ENCODE peak calls at places on chromosomes 4 and X, in seven cellular contexts. B is AG04450, M is A549, O is breast epithelium, E is ovary, W is OCI-LY7, K is mammary epithelial cell. C is an unnamed sample.
A peak's percentile ranks its signal among the peaks of the same experiment; 100 is the strongest.

GRCh38 chr4:30943356-30943755 is 223.2 kb downstream of the PCDH7 start:
- DNase-seq in B (no peak), M (no peak), O (no peak), E (no peak), W (no peak), K (no peak), C (no peak)

GRCh38 chr4:125677665-125678307 is 363.0 kb downstream of the FAT4 start:
- DNase-seq in B (no peak), M (no peak), O (no peak), E (no peak), W (no peak), K (no peak), C (no peak)

GRCh38 chrX:154082396-154083133 is 15.0 kb downstream of the MECP2 start:
- DNase-seq in B (peak; percentile 33), M (peak; percentile 30), O (no peak), E (no peak), W (no peak), K (peak; percentile 55), C (no peak)

GRCh38 chr4:117491531-117491930 is 406.2 kb upstream of the TRAM1L1 start:
- DNase-seq in B (no peak), M (no peak), O (no peak), E (no peak), W (no peak), K (no peak), C (no peak)

GRCh38 chr4:140726776-140727500 is 29.2 kb downstream of the TBC1D9 start:
- DNase-seq in B (no peak), M (peak; percentile 47), O (no peak), E (no peak), W (no peak), K (peak; percentile 40), C (no peak)

GRCh38 chrX:15747626-15748173 is 9.6 kb downstream of the CA5B start:
- DNase-seq in B (no peak), M (no peak), O (no peak), E (no peak), W (no peak), K (no peak), C (no peak)

GRCh38 chrX:105646592-105647372 is 175.6 kb upstream of the NRK start:
- DNase-seq in B (no peak), M (no peak), O (no peak), E (no peak), W (no peak), K (no peak), C (no peak)

GRCh38 chr4:93780080-93780479 is 48.5 kb upstream of the ATOH1 start:
- DNase-seq in B (no peak), M (no peak), O (no peak), E (no peak), W (no peak), K (no peak), C (no peak)

GRCh38 chrX:145727476-145727875 is 90.2 kb upstream of the SLITRK2 start:
- DNase-seq in B (no peak), M (no peak), O (no peak), E (no peak), W (no peak), K (no peak), C (no peak)

GRCh38 chrX:130079824-130080406 is 30.4 kb downstream of the ELF4 start:
- DNase-seq in B (peak; percentile 42), M (peak; percentile 71), O (no peak), E (peak; percentile 65), W (peak; percentile 65), K (peak; percentile 36), C (peak; percentile 52)
- TF ChIP-seq CTCF in B (peak; percentile 70), M (peak; percentile 78), O (peak; percentile 37), E (peak; percentile 54), W (peak; percentile 83), K (peak; percentile 65), C (peak; percentile 78)

DNA sequence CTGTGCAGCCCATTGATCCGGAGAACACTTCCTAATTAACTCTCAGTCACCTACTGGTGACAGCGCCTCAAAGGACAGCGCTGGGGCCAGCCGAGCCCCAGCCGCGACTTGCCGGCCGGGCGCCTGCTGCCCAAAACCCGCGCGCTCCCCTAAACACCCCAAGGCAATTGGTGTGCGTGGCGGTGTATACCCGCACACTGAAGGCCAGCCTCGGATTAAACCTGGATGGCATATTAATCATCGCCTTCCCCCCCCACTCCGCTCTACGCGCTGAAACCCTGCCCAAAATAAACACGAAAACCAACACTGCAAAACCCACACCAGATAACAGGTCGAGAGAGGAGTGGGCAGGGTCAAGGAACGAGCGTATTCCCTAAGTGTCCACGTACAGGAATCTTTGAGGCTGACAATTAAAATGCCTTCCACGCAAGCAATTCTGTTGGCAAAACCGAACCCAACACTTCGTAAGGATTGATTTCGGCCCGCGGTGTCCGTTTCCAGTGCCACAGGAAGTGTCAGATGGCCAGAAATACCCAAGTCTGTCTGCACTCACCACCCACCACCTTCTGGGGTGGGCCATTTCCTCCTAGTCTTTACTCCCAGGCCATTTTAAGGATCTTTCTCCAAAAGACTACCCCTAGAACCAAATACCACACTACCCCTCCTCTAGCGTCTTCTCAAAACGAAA is 2.7 kb downstream of the BCOR start:
- DNase-seq in B (no peak), M (no peak), O (no peak), E (no peak), W (no peak), K (no peak), C (no peak)
- H3K4me3 ChIP-seq in B (peak overlapping the region; percentile 62), M (peak overlapping the region; percentile 84), O (peak overlapping the region; percentile 76), E (peak overlapping the region; percentile 52), W (peak overlapping the region; percentile 90), K (peak overlapping the region; percentile 48), C (peak overlapping the region; percentile 61)

GRCh38 chr4:162954976-162955375 is 211.7 kb downstream of the NAF1 start:
- DNase-seq in B (no peak), M (no peak), O (no peak), E (no peak), W (no peak), K (no peak), C (no peak)

GRCh38 chr4:162957521-162958143 is 209.1 kb downstream of the NAF1 start:
- DNase-seq in B (no peak), M (no peak), O (no peak), E (no peak), W (no peak), K (no peak), C (no peak)

DNA sequence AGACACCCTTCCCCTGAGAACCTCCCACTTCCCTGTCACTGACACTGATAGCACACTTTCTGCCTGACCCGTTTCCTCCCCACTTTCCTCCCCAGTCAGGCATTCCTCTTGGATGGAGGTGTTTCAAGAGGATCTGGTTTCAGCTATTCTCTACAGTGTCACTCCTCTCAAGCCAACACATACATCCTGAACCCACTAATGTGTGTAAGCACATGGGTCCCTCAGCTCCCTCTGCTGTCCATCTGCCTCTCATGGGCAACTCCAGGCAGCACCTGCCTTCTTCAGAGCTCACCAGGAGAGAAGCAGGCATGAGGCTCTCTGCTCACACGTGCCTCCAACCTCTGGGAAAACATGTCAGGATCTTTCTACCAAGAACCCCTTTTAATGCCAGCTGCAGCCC is 207.6 kb downstream of the NAF1 start:
- DNase-seq in B (no peak), M (peak; percentile 7), O (no peak), E (no peak), W (no peak), K (no peak), C (no peak)
- TF ChIP-seq CTCF in B (no peak), M (no peak), O (no peak), E (no peak), W (no peak), K (no peak), C (no peak)

GRCh38 chr4:185395255-185395955 is at the start of gene LRP2BP:
- DNase-seq in B (no peak), M (no peak), O (no peak), E (no peak), W (peak; percentile 29), K (peak; percentile 19), C (peak; percentile 79)

GRCh38 chr4:185396724-185397402 is at the start of gene ANKRD37:
- DNase-seq in B (no peak), M (peak; percentile 8), O (peak; percentile 77), E (no peak), W (no peak), K (peak; percentile 76), C (no peak)

GRCh38 chr4:185395956-185396723 is 416 bp upstream of the LRP2BP start:
- DNase-seq in B (peak; percentile 91), M (peak; percentile 94), O (peak; percentile 97), E (peak; percentile 99), W (peak; percentile 97), K (peak; percentile 99), C (peak; percentile 94)

GRCh38 chr4:185392156-185392555 is 3.6 kb downstream of the LRP2BP start:
- DNase-seq in B (no peak), M (no peak), O (no peak), E (no peak), W (no peak), K (no peak), C (no peak)

DNA sequence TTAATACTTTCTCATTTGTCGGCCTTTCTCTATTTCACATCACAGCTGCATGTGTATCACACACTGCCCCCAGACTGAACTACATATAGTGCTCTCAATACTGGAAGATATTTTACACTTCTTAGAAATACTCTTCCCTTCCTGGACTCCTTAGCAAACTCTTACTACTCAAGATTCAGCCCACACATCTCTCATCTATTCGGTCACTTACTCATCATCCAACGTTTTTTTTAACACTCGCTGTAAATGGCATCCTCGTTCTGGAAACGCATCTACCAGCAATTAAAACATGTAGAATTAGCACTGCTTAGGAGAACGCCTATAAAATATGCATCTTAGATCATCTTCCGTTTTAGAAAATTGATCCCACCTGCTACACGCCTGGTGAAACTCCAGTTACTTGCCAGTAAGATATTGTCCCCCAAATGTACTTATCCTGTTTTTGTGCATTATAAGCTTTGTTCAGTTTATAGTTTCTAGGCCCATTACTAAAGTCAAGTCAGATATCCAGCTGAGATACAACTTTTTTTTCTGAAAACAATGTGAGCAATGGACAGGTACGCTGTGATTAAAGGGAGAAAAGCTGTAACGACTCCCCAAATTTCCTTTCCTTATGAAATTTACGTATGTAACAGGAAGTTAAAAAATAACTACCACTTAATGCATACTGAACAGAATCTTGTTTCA is 1.0 kb downstream of the LRP2BP start:
- DNase-seq in B (no peak), M (no peak), O (no peak), E (no peak), W (peak; percentile 20), K (peak; percentile 46), C (no peak)
- H3K4me3 ChIP-seq in B (peak overlapping the region; percentile 72), M (peak overlapping the region; percentile 49), O (peak overlapping the region; percentile 86), E (peak overlapping the region; percentile 91), W (peak overlapping the region; percentile 75), K (peak overlapping the region; percentile 70), C (peak overlapping the region; percentile 61)